ENCODE peak calls at places on chromosomes 16 and 17, in nine cellular contexts. One of them, this sample, is unnamed.

GRCh38 chr17:50550661-50551432 is 3.9 kb downstream of the SPATA20 start:
- DNase-seq in lung: peak; percentile 80
- DNase-seq in fibroblast of mammary gland: peak; percentile 92
- DNase-seq in left lung: peak; percentile 84
- DNase-seq in GM12865: peak; percentile 47
- DNase-seq in OCI-LY7: peak; percentile 44
- DNase-seq in BJ: no peak
- DNase-seq in HFF-Myc: peak; percentile 56
- DNase-seq in AG04450: peak; percentile 73
- DNase-seq in this sample: peak; percentile 87

GRCh38 chr16:19429271-19429670 is 11.6 kb downstream of the TMC5 start:
- DNase-seq in OCI-LY7: no peak
- DNase-seq in BJ: no peak
- DNase-seq in AG04450: no peak
- DNase-seq in fibroblast of mammary gland: no peak
- DNase-seq in left lung: no peak
- DNase-seq in lung: peak; percentile 42
- DNase-seq in HFF-Myc: no peak
- DNase-seq in GM12865: no peak
- DNase-seq in this sample: no peak

GRCh38 chr17:83133302-83134121 is 54.1 kb downstream of the METRNL start:
- DNase-seq in lung: no peak
- DNase-seq in BJ: no peak
- DNase-seq in fibroblast of mammary gland: no peak
- DNase-seq in HFF-Myc: no peak
- DNase-seq in AG04450: no peak
- DNase-seq in OCI-LY7: no peak
- DNase-seq in left lung: peak; percentile 46
- DNase-seq in GM12865: no peak
- DNase-seq in this sample: no peak

GRCh38 chr16:50673496-50674275 is 7.4 kb downstream of the SNX20 start:
- DNase-seq in OCI-LY7: no peak
- DNase-seq in left lung: no peak
- DNase-seq in lung: no peak
- DNase-seq in BJ: no peak
- DNase-seq in GM12865: no peak
- DNase-seq in fibroblast of mammary gland: no peak
- DNase-seq in HFF-Myc: no peak
- DNase-seq in AG04450: no peak
- DNase-seq in this sample: no peak

GRCh38 chr16:62638964-62639861 is 603.0 kb upstream of the CDH8 start:
- DNase-seq in HFF-Myc: no peak
- DNase-seq in OCI-LY7: no peak
- DNase-seq in GM12865: peak; percentile 93
- DNase-seq in left lung: no peak
- DNase-seq in fibroblast of mammary gland: no peak
- DNase-seq in BJ: no peak
- DNase-seq in AG04450: no peak
- DNase-seq in lung: no peak
- DNase-seq in this sample: no peak

GRCh38 chr17:1454541-1454940 is 1.5 kb downstream of the CRK start:
- DNase-seq in BJ: no peak
- DNase-seq in lung: no peak
- DNase-seq in GM12865: no peak
- DNase-seq in OCI-LY7: no peak
- DNase-seq in HFF-Myc: no peak
- DNase-seq in AG04450: no peak
- DNase-seq in fibroblast of mammary gland: peak; percentile 34
- DNase-seq in left lung: no peak
- DNase-seq in this sample: no peak

GRCh38 chr17:75241996-75242460 is 19.4 kb downstream of the GGA3 start:
- DNase-seq in AG04450: no peak
- DNase-seq in OCI-LY7: no peak
- DNase-seq in lung: no peak
- DNase-seq in left lung: no peak
- DNase-seq in fibroblast of mammary gland: peak; percentile 96
- DNase-seq in BJ: no peak
- DNase-seq in HFF-Myc: no peak
- DNase-seq in GM12865: no peak
- DNase-seq in this sample: peak; percentile 62

GRCh38 chr16:87344931-87345631 is 27.9 kb upstream of the C16orf95 start:
- DNase-seq in lung: peak; percentile 61
- DNase-seq in AG04450: no peak
- DNase-seq in BJ: no peak
- DNase-seq in fibroblast of mammary gland: no peak
- DNase-seq in HFF-Myc: no peak
- DNase-seq in left lung: no peak
- DNase-seq in GM12865: no peak
- DNase-seq in OCI-LY7: no peak
- DNase-seq in this sample: no peak

GRCh38 chr17:17445925-17446665 is 30.7 kb upstream of the MED9 start:
- DNase-seq in fibroblast of mammary gland: peak; percentile 89
- DNase-seq in BJ: peak; percentile 97
- DNase-seq in lung: peak; percentile 75
- DNase-seq in GM12865: no peak
- DNase-seq in left lung: no peak
- DNase-seq in OCI-LY7: no peak
- DNase-seq in HFF-Myc: peak; percentile 87
- DNase-seq in AG04450: peak; percentile 82
- DNase-seq in this sample: peak; percentile 93

GRCh38 chr17:68533887-68534700 is 21.9 kb downstream of the PRKAR1A start:
- DNase-seq in BJ: peak; percentile 21
- DNase-seq in lung: no peak
- DNase-seq in left lung: no peak
- DNase-seq in OCI-LY7: peak; percentile 28
- DNase-seq in GM12865: peak; percentile 20
- DNase-seq in HFF-Myc: no peak
- DNase-seq in fibroblast of mammary gland: peak; percentile 89
- DNase-seq in AG04450: no peak
- DNase-seq in this sample: peak; percentile 81

GRCh38 chr16:73214825-73215481 is 167.0 kb upstream of the ZFHX3 start:
- DNase-seq in BJ: peak; percentile 98
- DNase-seq in left lung: no peak
- DNase-seq in fibroblast of mammary gland: peak; percentile 98
- DNase-seq in OCI-LY7: no peak
- DNase-seq in AG04450: peak; percentile 65
- DNase-seq in lung: no peak
- DNase-seq in GM12865: no peak
- DNase-seq in HFF-Myc: peak; percentile 92
- DNase-seq in this sample: peak; percentile 100

GRCh38 chr16:73215482-73216377 is 167.8 kb upstream of the ZFHX3 start:
- DNase-seq in BJ: no peak
- DNase-seq in GM12865: no peak
- DNase-seq in left lung: no peak
- DNase-seq in AG04450: peak; percentile 62
- DNase-seq in fibroblast of mammary gland: peak; percentile 97
- DNase-seq in lung: no peak
- DNase-seq in HFF-Myc: no peak
- DNase-seq in OCI-LY7: no peak
- DNase-seq in this sample: no peak

GRCh38 chr16:73217654-73218053 is 169.7 kb upstream of the ZFHX3 start:
- DNase-seq in OCI-LY7: no peak
- DNase-seq in GM12865: peak; percentile 4
- DNase-seq in BJ: no peak
- DNase-seq in fibroblast of mammary gland: no peak
- DNase-seq in left lung: no peak
- DNase-seq in HFF-Myc: no peak
- DNase-seq in AG04450: no peak
- DNase-seq in lung: no peak
- DNase-seq in this sample: no peak

GRCh38 chr16:73216932-73217331 is 169.0 kb upstream of the ZFHX3 start:
- DNase-seq in fibroblast of mammary gland: peak; percentile 54
- DNase-seq in HFF-Myc: no peak
- DNase-seq in AG04450: no peak
- DNase-seq in left lung: no peak
- DNase-seq in OCI-LY7: no peak
- DNase-seq in lung: no peak
- DNase-seq in GM12865: no peak
- DNase-seq in BJ: no peak
- DNase-seq in this sample: no peak

GRCh38 chr16:73219176-73219575 is 171.2 kb upstream of the ZFHX3 start:
- DNase-seq in HFF-Myc: no peak
- DNase-seq in lung: no peak
- DNase-seq in AG04450: no peak
- DNase-seq in left lung: no peak
- DNase-seq in BJ: no peak
- DNase-seq in OCI-LY7: no peak
- DNase-seq in GM12865: no peak
- DNase-seq in fibroblast of mammary gland: no peak
- DNase-seq in this sample: no peak
- TF ChIP-seq CTCF in HFF-Myc: peak; percentile 17
- TF ChIP-seq CTCF in lung: no peak
- TF ChIP-seq CTCF in AG04450: peak; percentile 33
- TF ChIP-seq CTCF in left lung: no peak
- TF ChIP-seq CTCF in BJ: peak; percentile 23
- TF ChIP-seq CTCF in OCI-LY7: no peak
- TF ChIP-seq CTCF in GM12865: no peak
- TF ChIP-seq CTCF in fibroblast of mammary gland: peak; percentile 22
- TF ChIP-seq CTCF in this sample: peak; percentile 33

GRCh38 chr16:59192551-59193199 is 458.6 kb upstream of the GOT2 start:
- DNase-seq in BJ: no peak
- DNase-seq in left lung: no peak
- DNase-seq in GM12865: peak; percentile 36
- DNase-seq in lung: no peak
- DNase-seq in AG04450: no peak
- DNase-seq in OCI-LY7: peak; percentile 10
- DNase-seq in HFF-Myc: no peak
- DNase-seq in fibroblast of mammary gland: peak; percentile 14
- DNase-seq in this sample: peak; percentile 6
- H3K4me3 ChIP-seq in BJ: no peak overlapping the region
- H3K4me3 ChIP-seq in left lung: no peak overlapping the region
- H3K4me3 ChIP-seq in GM12865: peak overlapping the region; percentile 3
- H3K4me3 ChIP-seq in lung: no peak overlapping the region
- H3K4me3 ChIP-seq in AG04450: no peak overlapping the region
- H3K4me3 ChIP-seq in OCI-LY7: no peak overlapping the region
- H3K4me3 ChIP-seq in HFF-Myc: no peak overlapping the region
- H3K4me3 ChIP-seq in fibroblast of mammary gland: no peak overlapping the region
- H3K4me3 ChIP-seq in this sample: no peak overlapping the region

GRCh38 chr17:14389656-14390055 is 88.8 kb downstream of the HS3ST3B1 start:
- DNase-seq in lung: no peak
- DNase-seq in fibroblast of mammary gland: no peak
- DNase-seq in BJ: peak; percentile 10
- DNase-seq in left lung: no peak
- DNase-seq in HFF-Myc: no peak
- DNase-seq in AG04450: no peak
- DNase-seq in GM12865: no peak
- DNase-seq in OCI-LY7: no peak
- DNase-seq in this sample: peak; percentile 17
- TF ChIP-seq CTCF in lung: no peak
- TF ChIP-seq CTCF in fibroblast of mammary gland: no peak
- TF ChIP-seq CTCF in BJ: no peak
- TF ChIP-seq CTCF in left lung: no peak
- TF ChIP-seq CTCF in HFF-Myc: no peak
- TF ChIP-seq CTCF in AG04450: no peak
- TF ChIP-seq CTCF in GM12865: no peak
- TF ChIP-seq CTCF in OCI-LY7: no peak
- TF ChIP-seq CTCF in this sample: no peak

DNA sequence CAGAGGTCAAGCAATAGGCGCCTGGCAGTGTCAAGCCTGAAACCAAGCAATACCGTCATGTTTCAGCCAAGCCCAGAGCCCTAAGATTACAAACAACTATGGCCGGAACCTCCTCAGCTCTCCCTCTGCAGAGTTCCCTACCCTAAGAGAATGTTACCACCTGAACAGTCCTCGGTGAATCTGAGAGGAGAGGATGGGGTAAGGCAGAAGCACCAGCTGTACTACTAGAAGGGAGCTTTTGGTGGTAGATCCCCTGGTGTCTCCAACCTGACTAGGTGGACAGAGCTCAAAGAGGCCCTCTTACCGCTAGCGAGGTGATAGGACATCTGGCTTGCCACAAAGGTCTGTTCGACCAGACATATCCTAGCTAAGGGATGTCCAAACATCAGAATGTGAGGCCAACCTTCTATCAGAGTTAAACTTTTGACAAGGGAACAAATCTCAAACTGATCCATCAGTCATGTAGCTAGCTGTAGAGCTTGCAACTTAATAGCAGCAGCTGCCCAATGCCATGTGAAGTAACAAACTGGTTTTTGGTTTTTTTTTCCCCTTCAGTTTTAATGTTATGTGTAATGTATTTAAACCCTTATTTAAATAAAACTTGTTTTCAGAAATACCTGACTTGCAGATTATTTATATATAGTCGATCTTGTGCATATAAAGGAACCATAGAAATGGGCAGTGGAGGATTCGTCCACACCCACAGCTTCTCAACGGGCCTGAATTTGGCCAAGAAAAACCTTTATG is 2.5 kb downstream of the EIF1 start:
- DNase-seq in OCI-LY7: no peak
- DNase-seq in GM12865: no peak
- DNase-seq in AG04450: no peak
- DNase-seq in lung: no peak
- DNase-seq in left lung: no peak
- DNase-seq in HFF-Myc: no peak
- DNase-seq in fibroblast of mammary gland: no peak
- DNase-seq in BJ: no peak
- DNase-seq in this sample: no peak
- H3K4me3 ChIP-seq in OCI-LY7: no peak overlapping the region
- H3K4me3 ChIP-seq in GM12865: no peak overlapping the region
- H3K4me3 ChIP-seq in AG04450: peak overlapping the region; percentile 99
- H3K4me3 ChIP-seq in lung: no peak overlapping the region
- H3K4me3 ChIP-seq in left lung: peak overlapping the region; percentile 78
- H3K4me3 ChIP-seq in HFF-Myc: peak overlapping the region; percentile 92
- H3K4me3 ChIP-seq in fibroblast of mammary gland: no peak overlapping the region
- H3K4me3 ChIP-seq in BJ: no peak overlapping the region
- H3K4me3 ChIP-seq in this sample: peak overlapping the region; percentile 71

DNA sequence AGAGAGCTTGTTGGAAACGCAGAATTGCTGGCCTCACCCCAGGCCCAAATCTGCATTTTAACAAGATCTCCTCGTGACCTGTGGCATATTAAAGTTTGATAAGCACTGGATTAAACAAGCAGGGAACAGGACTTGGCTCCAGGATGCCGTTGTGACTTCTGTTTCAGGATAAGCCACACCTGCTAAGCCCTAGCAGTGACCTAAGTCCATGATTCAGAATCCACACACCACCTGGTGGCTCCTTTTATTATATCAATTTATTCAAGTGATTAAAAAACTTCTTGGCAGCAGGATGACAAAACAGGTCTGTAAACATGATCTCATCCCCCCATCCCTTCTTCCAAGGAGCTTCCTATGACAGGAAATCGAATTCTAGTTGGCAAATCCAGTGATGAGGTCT is 9.1 kb downstream of the NAGPA start:
- DNase-seq in lung: no peak
- DNase-seq in AG04450: no peak
- DNase-seq in BJ: no peak
- DNase-seq in left lung: no peak
- DNase-seq in fibroblast of mammary gland: peak; percentile 35
- DNase-seq in HFF-Myc: no peak
- DNase-seq in OCI-LY7: peak; percentile 53
- DNase-seq in GM12865: peak; percentile 30
- DNase-seq in this sample: no peak
- TF ChIP-seq CTCF in lung: no peak
- TF ChIP-seq CTCF in AG04450: peak; percentile 19
- TF ChIP-seq CTCF in BJ: no peak
- TF ChIP-seq CTCF in left lung: no peak
- TF ChIP-seq CTCF in fibroblast of mammary gland: peak; percentile 10
- TF ChIP-seq CTCF in HFF-Myc: no peak
- TF ChIP-seq CTCF in OCI-LY7: peak; percentile 55
- TF ChIP-seq CTCF in GM12865: no peak
- TF ChIP-seq CTCF in this sample: no peak

GRCh38 chr16:1308036-1308976 is 1.1 kb upstream of the UBE2I start:
- DNase-seq in left lung: no peak
- DNase-seq in OCI-LY7: no peak
- DNase-seq in fibroblast of mammary gland: peak; percentile 60
- DNase-seq in AG04450: no peak
- DNase-seq in lung: no peak
- DNase-seq in HFF-Myc: no peak
- DNase-seq in GM12865: no peak
- DNase-seq in BJ: no peak
- DNase-seq in this sample: peak; percentile 41
- H3K4me3 ChIP-seq in left lung: peak overlapping the region; percentile 81
- H3K4me3 ChIP-seq in OCI-LY7: peak overlapping the region; percentile 72
- H3K4me3 ChIP-seq in fibroblast of mammary gland: peak overlapping the region; percentile 38
- H3K4me3 ChIP-seq in AG04450: peak overlapping the region; percentile 63
- H3K4me3 ChIP-seq in lung: peak overlapping the region; percentile 31
- H3K4me3 ChIP-seq in HFF-Myc: peak overlapping the region; percentile 54
- H3K4me3 ChIP-seq in GM12865: peak overlapping the region; percentile 61
- H3K4me3 ChIP-seq in BJ: peak overlapping the region; percentile 60
- H3K4me3 ChIP-seq in this sample: peak overlapping the region; percentile 52

This sample was measured in AG10803.